ENCODE peak calls at places on chromosomes 12 and 14, in four cellular contexts. T is WTC11, P is A549, R is HepG2. D is an unnamed sample.

GRCh38 chr12:53976172-53976822 is 1.5 kb upstream of the HOTAIR start:
- DNase-seq in T (no peak), P (no peak), R (no peak), D (no peak)

GRCh38 chr12:43090981-43091380 is 461.0 kb downstream of the ADAMTS20 start:
- DNase-seq in T (no peak), P (no peak), R (no peak), D (no peak)

GRCh38 chr12:44774815-44775411 is 101.2 kb downstream of the NELL2 start:
- DNase-seq in T (peak; percentile 83), P (peak; percentile 42), R (peak; percentile 21), D (peak; percentile 52)

GRCh38 chr12:92649511-92650227 is 53.1 kb upstream of the PLEKHG7 start:
- DNase-seq in T (peak; percentile 50), P (peak; percentile 93), R (peak; percentile 59), D (peak; percentile 42)

GRCh38 chr12:98259667-98260066 is 255.7 kb upstream of the TMPO start:
- DNase-seq in T (no peak), P (no peak), R (no peak), D (no peak)

GRCh38 chr14:104940526-104941150 is 16.0 kb downstream of the PLD4 start:
- DNase-seq in T (peak; percentile 9), P (no peak), R (no peak), D (no peak)

GRCh38 chr12:52903855-52904508 is 894 bp downstream of the KRT8 start:
- DNase-seq in T (peak; percentile 67), P (peak; percentile 64), R (peak; percentile 87), D (peak; percentile 88)

GRCh38 chr12:28563926-28564325 is 373.7 kb downstream of the CCDC91 start:
- DNase-seq in T (no peak), P (no peak), R (no peak), D (no peak)

GRCh38 chr14:101857226-101857625 is 95.7 kb downstream of the PPP2R5C start:
- DNase-seq in T (peak; percentile 35), P (peak; percentile 42), R (no peak), D (peak; percentile 30)

GRCh38 chr12:138898-139534 is 72.4 kb downstream of the IQSEC3 start:
- DNase-seq in T (peak; percentile 49), P (no peak), R (no peak), D (no peak)

GRCh38 chr12:105764216-105764835 is 374.4 kb downstream of the NUAK1 start:
- DNase-seq in T (no peak), P (no peak), R (no peak), D (no peak)

GRCh38 chr12:75781532-75782046 is 250.0 kb downstream of the PHLDA1 start:
- DNase-seq in T (no peak), P (peak; percentile 64), R (no peak), D (peak; percentile 35)

GRCh38 chr14:95519699-95520098 is 3.2 kb upstream of the SYNE3 start:
- DNase-seq in T (no peak), P (no peak), R (no peak), D (no peak)

GRCh38 chr14:50357124-50357523 is 39.6 kb downstream of the CDKL1 start:
- DNase-seq in T (no peak), P (no peak), R (no peak), D (no peak)

GRCh38 chr12:75725505-75726120 is 214.2 kb upstream of the KRR1 start:
- DNase-seq in T (no peak), P (peak; percentile 80), R (no peak), D (no peak)

GRCh38 chr12:6399884-6400670 is 16.1 kb downstream of the LTBR start:
- DNase-seq in T (no peak), P (no peak), R (no peak), D (no peak)

GRCh38 chr12:93139028-93139665 is 210.1 kb upstream of the EEA1 start:
- DNase-seq in T (no peak), P (no peak), R (no peak), D (no peak)

GRCh38 chr12:30989754-30990153 is 63.2 kb downstream of the TSPAN11 start:
- DNase-seq in T (peak; percentile 66), P (peak; percentile 41), R (peak; percentile 39), D (peak; percentile 26)

GRCh38 chr14:72169521-72169920 is 237.3 kb downstream of the RGS6 start:
- DNase-seq in T (no peak), P (peak; percentile 12), R (no peak), D (peak; percentile 14)

GRCh38 chr14:33736299-33736698 is 214.6 kb downstream of the EGLN3 start:
- DNase-seq in T (no peak), P (no peak), R (no peak), D (no peak)

GRCh38 chr12:123070267-123071081 is 80.4 kb downstream of the PITPNM2 start:
- DNase-seq in T (no peak), P (no peak), R (no peak), D (no peak)

GRCh38 chr12:49195734-49196133 is 6.9 kb upstream of the TUBA1A start:
- DNase-seq in T (no peak), P (no peak), R (no peak), D (no peak)

GRCh38 chr12:58893421-58893986 is 26.8 kb downstream of the LRIG3 start:
- DNase-seq in T (no peak), P (no peak), R (no peak), D (no peak)

GRCh38 chr12:33322519-33322918 is 117.1 kb downstream of the SYT10 start:
- DNase-seq in T (no peak), P (peak; percentile 9), R (no peak), D (peak; percentile 10)
- TF ChIP-seq NR3C1 in T (no peak), P (no peak), R (no peak), D (no peak)

DNA sequence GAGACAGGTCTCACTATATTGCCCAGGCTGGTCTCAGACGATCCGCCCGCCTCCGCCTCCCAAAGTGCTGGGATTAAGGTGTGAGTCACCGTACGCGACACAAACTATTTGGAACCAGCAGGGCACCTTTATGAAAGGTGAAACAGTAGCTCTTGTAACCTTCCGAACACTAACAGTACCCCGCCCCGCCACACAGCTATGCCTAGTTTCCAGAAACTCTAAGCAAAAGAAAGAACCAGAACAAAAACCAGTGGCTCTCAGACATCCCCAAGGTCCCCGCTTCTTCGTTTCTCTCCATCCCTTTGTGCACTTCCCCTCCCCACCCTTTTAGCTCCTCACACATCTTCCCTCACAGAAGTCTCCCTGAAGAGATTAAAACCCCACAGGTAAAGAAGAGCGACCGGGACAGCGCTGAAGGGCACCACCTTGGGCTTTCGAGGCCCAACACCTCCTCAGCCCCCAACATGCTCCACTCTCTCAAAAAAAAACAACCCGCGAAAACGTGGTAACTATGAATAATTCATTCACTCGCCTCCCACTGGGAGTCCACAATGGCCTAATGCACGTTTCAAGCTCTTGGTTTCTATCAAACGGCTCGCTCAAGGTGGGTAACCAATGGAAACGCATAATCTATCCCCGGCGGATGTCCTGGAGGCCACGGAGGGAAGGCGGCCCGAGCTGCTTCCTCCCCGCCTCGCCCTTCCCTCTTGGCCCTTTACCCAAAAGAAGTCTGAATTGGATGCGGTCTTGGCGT is 899 bp downstream of the BAG5 start:
- DNase-seq in T (no peak), P (no peak), R (peak; percentile 27), D (peak; percentile 51)
- TF ChIP-seq NR3C1 in T (no peak), P (no peak), R (no peak), D (no peak)

DNA sequence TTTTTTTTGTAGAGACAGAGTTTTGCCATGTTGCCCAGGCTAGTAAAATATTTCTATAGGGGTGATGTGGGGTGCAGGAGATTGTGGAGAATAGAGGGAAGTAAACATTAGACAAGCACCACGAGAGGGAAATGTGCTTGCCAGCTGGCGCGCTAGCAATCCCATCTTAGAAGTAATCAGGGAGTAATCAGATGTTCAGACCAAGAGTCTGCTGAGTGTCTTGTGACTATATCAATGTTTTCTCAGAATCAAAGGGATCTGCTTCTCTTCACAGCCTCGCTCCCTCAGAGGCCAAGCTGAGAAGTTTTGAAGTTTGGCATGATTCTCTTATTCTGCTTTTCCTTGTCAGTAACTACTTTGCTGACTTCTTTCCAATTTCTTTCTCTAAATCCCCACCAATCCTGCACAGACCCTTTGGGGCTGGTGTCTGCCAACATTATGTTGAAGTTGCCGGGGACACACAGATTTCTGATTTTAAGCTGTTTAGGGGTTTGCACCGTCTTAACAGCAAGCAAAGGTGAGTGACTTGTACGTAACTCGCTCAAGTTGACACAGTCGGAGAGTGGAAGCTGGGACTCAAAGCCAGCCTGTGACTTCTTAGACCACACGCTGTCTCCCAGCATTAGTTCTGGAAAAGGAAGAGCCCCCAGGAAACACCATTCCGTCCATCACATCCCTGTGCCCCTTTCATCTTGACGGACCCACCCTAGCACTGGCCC is 22.0 kb upstream of the TSPAN9 start:
- DNase-seq in T (no peak), P (no peak), R (no peak), D (no peak)
- TF ChIP-seq NR3C1 in T (no peak), P (no peak), R (no peak), D (no peak)

GRCh38 chr12:121403721-121404120 is 3.8 kb downstream of the RNF34 start:
- DNase-seq in T (no peak), P (no peak), R (no peak), D (no peak)
- TF ChIP-seq NR3C1 in T (no peak), P (no peak), R (no peak), D (no peak)

GRCh38 chr12:77151030-77151429 is 85.7 kb upstream of the E2F7 start:
- DNase-seq in T (no peak), P (no peak), R (no peak), D (no peak)
- TF ChIP-seq NR3C1 in T (no peak), P (no peak), R (no peak), D (no peak)

GRCh38 chr12:2351129-2351528 is 298.3 kb downstream of the CACNA1C start:
- DNase-seq in T (no peak), P (no peak), R (no peak), D (no peak)
- TF ChIP-seq NR3C1 in T (no peak), P (no peak), R (no peak), D (no peak)

GRCh38 chr14:92426237-92426636 is 87.3 kb upstream of the RIN3 start:
- DNase-seq in T (no peak), P (no peak), R (no peak), D (no peak)
- TF ChIP-seq NR3C1 in T (no peak), P (no peak), R (no peak), D (no peak)

GRCh38 chr14:70192915-70193314 is 4.2 kb upstream of the SLC8A3 start:
- DNase-seq in T (peak; percentile 13), P (peak; percentile 12), R (peak; percentile 10), D (peak; percentile 3)
- TF ChIP-seq NR3C1 in T (no peak), P (no peak), R (no peak), D (no peak)

GRCh38 chr12:67484788-67485480 is 163.6 kb upstream of the DYRK2 start:
- DNase-seq in T (no peak), P (no peak), R (no peak), D (no peak)

GRCh38 chr12:67477682-67478265 is 170.8 kb upstream of the DYRK2 start:
- DNase-seq in T (no peak), P (no peak), R (no peak), D (no peak)

GRCh38 chr12:67483871-67484554 is 164.5 kb upstream of the DYRK2 start:
- DNase-seq in T (no peak), P (no peak), R (no peak), D (no peak)

GRCh38 chr12:67486671-67487070 is 161.9 kb upstream of the DYRK2 start:
- DNase-seq in T (no peak), P (no peak), R (no peak), D (no peak)

GRCh38 chr12:67482751-67483661 is 165.5 kb upstream of the DYRK2 start:
- DNase-seq in T (no peak), P (no peak), R (no peak), D (no peak)
- TF ChIP-seq NR3C1 in T (no peak), P (no peak), R (no peak), D (no peak)